ENCODE peak calls at places on chromosomes 2 and 18, in four cellular contexts. T is prostate gland, H is breast epithelium, N is GM12891. L is an unnamed sample.

GRCh38 chr2:16664052-16664731 is 1.4 kb downstream of the CYRIA start:
- DNase-seq in T (peak; percentile 83), H (no peak), N (no peak), L (no peak)

GRCh38 chr2:121904656-121905055 is 149.2 kb downstream of the TSN start:
- DNase-seq in T (no peak), H (no peak), N (no peak), L (no peak)

GRCh38 chr2:234249006-234249405 is 198.5 kb downstream of the SPP2 start:
- DNase-seq in T (no peak), H (no peak), N (no peak), L (no peak)

GRCh38 chr2:26847663-26848335 is at the start of gene DPYSL5:
- DNase-seq in T (no peak), H (no peak), N (peak; percentile 28), L (no peak)

GRCh38 chr2:152523091-152523490 is 188.1 kb downstream of the FMNL2 start:
- DNase-seq in T (no peak), H (no peak), N (no peak), L (no peak)

GRCh38 chr18:56789004-56789888 is 138.1 kb downstream of the WDR7 start:
- DNase-seq in T (no peak), H (no peak), N (no peak), L (peak; percentile 1)

GRCh38 chr2:118430510-118431187 is 342.4 kb downstream of the INSIG2 start:
- DNase-seq in T (no peak), H (no peak), N (no peak), L (no peak)

GRCh38 chr2:90069290-90069894 is 1377.9 kb downstream of the RPIA start:
- DNase-seq in T (no peak), H (no peak), N (peak; percentile 22), L (peak; percentile 50)

GRCh38 chr2:54483426-54483825 is 27.3 kb downstream of the SPTBN1 start:
- DNase-seq in T (no peak), H (no peak), N (no peak), L (peak; percentile 88)

GRCh38 chr2:120914839-120915521 is 179.3 kb downstream of the GLI2 start:
- DNase-seq in T (no peak), H (peak; percentile 56), N (no peak), L (peak; percentile 88)

GRCh38 chr2:239223330-239224248 is 177.2 kb downstream of the HDAC4 start:
- DNase-seq in T (peak; percentile 73), H (peak; percentile 29), N (no peak), L (no peak)

GRCh38 chr2:239398536-239398935 is 2.3 kb downstream of the HDAC4 start:
- DNase-seq in T (no peak), H (no peak), N (no peak), L (no peak)

GRCh38 chr2:38997784-38998183 is 108.1 kb downstream of the ARHGEF33 start:
- DNase-seq in T (no peak), H (no peak), N (no peak), L (peak; percentile 26)

GRCh38 chr2:136122654-136123053 is 4.7 kb upstream of the CXCR4 start:
- DNase-seq in T (no peak), H (no peak), N (no peak), L (no peak)

GRCh38 chr2:79909521-79909920 is 395.0 kb downstream of the LRRTM1 start:
- DNase-seq in T (no peak), H (no peak), N (no peak), L (no peak)

GRCh38 chr2:118846667-118847446 is 591 bp downstream of the EN1 start:
- DNase-seq in T (no peak), H (no peak), N (no peak), L (no peak)

GRCh38 chr2:5981241-5982055 is 289.3 kb downstream of the SOX11 start:
- DNase-seq in T (no peak), H (no peak), N (peak; percentile 23), L (no peak)

GRCh38 chr2:176729706-176730569 is 460.7 kb downstream of the MTX2 start:
- DNase-seq in T (peak; percentile 32), H (peak; percentile 23), N (no peak), L (no peak)

GRCh38 chr2:98570356-98570755 is 38.0 kb downstream of the COA5 start:
- DNase-seq in T (no peak), H (no peak), N (no peak), L (no peak)

GRCh38 chr2:98572211-98572610 is 36.1 kb downstream of the COA5 start:
- DNase-seq in T (no peak), H (no peak), N (no peak), L (no peak)

GRCh38 chr2:98569915-98570314 is 38.4 kb downstream of the COA5 start:
- DNase-seq in T (no peak), H (no peak), N (no peak), L (no peak)

GRCh38 chr2:98571796-98572195 is 36.5 kb downstream of the COA5 start:
- DNase-seq in T (no peak), H (no peak), N (no peak), L (no peak)

DNA sequence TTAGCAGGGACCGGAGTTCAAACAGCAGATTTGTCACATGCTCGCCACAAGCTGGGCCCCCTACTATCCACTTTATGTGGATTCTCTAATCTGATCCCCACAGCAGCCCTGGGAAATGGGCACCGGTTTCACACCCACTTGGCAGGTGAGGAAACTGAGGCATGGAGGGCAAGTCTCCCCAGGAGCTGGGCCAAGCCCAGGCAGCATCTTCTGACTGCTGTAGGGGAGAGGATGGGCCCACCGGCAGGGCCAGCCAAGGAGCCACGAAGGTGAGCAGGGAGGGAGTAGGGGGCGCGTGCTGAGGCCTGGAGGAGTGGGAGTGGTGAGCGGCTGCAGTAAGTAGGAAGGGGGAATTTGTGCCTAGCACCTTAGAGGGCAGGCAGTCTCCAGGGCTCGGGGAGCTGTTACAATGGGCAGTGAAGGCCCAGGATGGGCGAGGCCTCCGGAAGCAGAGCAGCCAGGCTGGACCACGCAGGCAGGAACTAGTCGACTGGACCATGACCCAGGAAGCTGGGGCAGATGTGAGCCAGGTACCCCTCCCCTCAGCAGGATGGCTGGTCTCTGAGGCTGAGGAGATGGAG is 37.1 kb downstream of the COA5 start:
- DNase-seq in T (no peak), H (no peak), N (no peak), L (no peak)
- TF ChIP-seq POLR2A in T (no peak), H (no peak), N (no peak), L (no peak)

GRCh38 chr2:138779451-138780440 is at the start of gene NXPH2:
- DNase-seq in T (no peak), H (no peak), N (no peak), L (no peak)
- TF ChIP-seq POLR2A in T (no peak), H (no peak), N (no peak), L (peak; percentile 34)

DNA sequence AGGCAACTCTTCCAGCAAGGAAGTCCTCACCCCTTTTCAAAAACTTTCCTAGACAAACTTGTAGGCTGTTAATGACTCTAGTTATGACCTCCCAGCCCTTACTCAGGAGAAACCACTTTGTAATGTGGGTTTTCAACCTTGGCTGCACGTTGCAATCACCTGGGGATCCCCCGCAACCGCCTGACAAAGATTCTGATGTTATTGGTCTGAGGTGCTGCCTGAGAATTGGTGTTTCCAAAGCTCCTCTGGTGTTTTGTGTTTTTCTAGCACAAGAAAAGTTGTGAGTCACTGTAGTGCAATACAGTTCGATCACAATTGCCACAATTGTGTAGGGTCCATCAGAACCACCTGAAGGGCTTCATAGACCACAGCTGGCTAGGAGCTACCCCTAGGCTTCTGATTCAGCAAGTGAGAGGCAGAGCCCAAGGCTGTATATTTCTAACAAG is 121.6 kb downstream of the SP100 start:
- DNase-seq in T (no peak), H (no peak), N (no peak), L (no peak)
- TF ChIP-seq POLR2A in T (no peak), H (no peak), N (no peak), L (no peak)

DNA sequence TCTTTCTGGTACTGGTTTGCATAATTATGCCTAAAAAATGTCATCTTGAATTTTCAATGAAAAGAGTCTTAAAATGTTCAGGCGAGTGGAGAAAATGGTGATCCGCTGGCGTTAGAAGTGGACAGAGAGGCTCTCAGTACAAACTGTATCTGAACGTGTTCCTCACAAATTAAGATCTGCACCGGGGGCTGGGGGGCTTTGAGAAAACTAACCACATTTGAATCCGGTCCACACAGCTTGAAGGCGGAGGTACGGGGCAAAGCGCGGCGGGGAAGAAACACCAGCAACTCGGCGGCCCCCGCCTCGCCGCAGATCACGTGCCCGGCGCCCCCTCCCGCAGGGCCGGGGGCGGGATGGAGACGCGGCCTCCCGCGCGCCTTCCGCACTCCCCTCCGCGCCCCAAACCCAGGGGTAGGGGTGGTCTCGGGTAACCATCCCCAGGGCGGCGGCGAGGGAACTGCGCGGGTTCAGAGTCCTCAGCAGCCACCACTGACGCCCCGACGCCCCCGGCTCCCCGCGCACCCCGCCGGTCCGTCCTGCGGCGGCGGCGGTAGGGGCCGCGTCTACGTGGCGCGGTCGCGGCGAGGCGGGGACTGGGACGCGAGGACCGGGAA is 531 bp downstream of the LPIN2 start:
- DNase-seq in T (peak; percentile 41), H (no peak), N (peak; percentile 31), L (peak; percentile 43)
- TF ChIP-seq POLR2A in T (no peak), H (no peak), N (no peak), L (peak; percentile 20)

GRCh38 chr2:130391058-130391871 is 35.4 kb downstream of the PTPN18 start:
- DNase-seq in T (peak; percentile 81), H (peak; percentile 62), N (peak; percentile 62), L (peak; percentile 65)
- TF ChIP-seq POLR2A in T (peak; percentile 10), H (peak; percentile 27), N (peak; percentile 44), L (peak; percentile 48)

L was measured in H54.